ENCODE peak calls at places on chromosomes 13 and 19, in ten cellular contexts. W, V, Q, X, M, T, R, K, O and D are unnamed samples.

GRCh38 chr13:49731766-49732165 is 40.5 kb upstream of the EBPL start:
- DNase-seq in W (peak), V (no peak), K (no peak), Q (no peak), X (peak), O (peak), T (peak), M (no peak), R (no peak), D (peak)

GRCh38 chr19:33464010-33464732 is 57.4 kb downstream of the PEPD start:
- DNase-seq in T (no peak), X (no peak), Q (no peak), W (no peak), V (peak), R (no peak), O (no peak), K (no peak), M (no peak), D (no peak)

GRCh38 chr19:10998045-10998533 is 37.3 kb downstream of the SMARCA4 start:
- DNase-seq in X (peak), Q (no peak), O (peak), T (no peak), V (no peak), W (peak), M (no peak), K (no peak), R (no peak), D (no peak)

GRCh38 chr19:16836115-16836905 is 7.1 kb downstream of the SIN3B start:
- DNase-seq in Q (no peak), W (peak), R (no peak), K (no peak), T (no peak), M (peak), O (no peak), V (no peak), X (no peak), D (no peak)

GRCh38 chr19:53328967-53329366 is 4.6 kb upstream of the ZNF845 start:
- DNase-seq in O (peak), T (peak), M (peak), V (peak), W (peak), Q (peak), X (peak), R (no peak), K (no peak), D (no peak)

GRCh38 chr13:84867246-84867645 is 932.0 kb downstream of the SLITRK6 start:
- DNase-seq in Q (no peak), W (peak), O (no peak), T (no peak), V (no peak), M (no peak), K (no peak), R (no peak), X (no peak), D (no peak)

GRCh38 chr19:43780706-43781525 is at the start of gene KCNN4:
- DNase-seq in M (no peak), T (peak), W (peak), V (no peak), R (no peak), X (no peak), O (peak), Q (no peak), K (no peak), D (peak)

GRCh38 chr13:98664924-98665637 is 87.4 kb downstream of the SLC15A1 start:
- DNase-seq in X (no peak), K (no peak), M (no peak), W (peak), O (no peak), T (no peak), R (no peak), Q (no peak), V (no peak), D (peak)

GRCh38 chr13:98284677-98285076 is 107.6 kb upstream of the RNF113B start:
- DNase-seq in V (no peak), Q (no peak), X (no peak), O (no peak), K (no peak), T (no peak), W (no peak), R (no peak), M (no peak), D (no peak)

GRCh38 chr19:31296741-31297390 is 52.4 kb downstream of the TSHZ3 start:
- DNase-seq in Q (no peak), O (no peak), R (no peak), W (no peak), V (no peak), M (no peak), K (no peak), X (no peak), T (no peak), D (no peak)

GRCh38 chr13:44489751-44490150 is 86.4 kb downstream of the TSC22D1 start:
- DNase-seq in O (no peak), V (no peak), T (no peak), Q (no peak), W (no peak), K (no peak), X (no peak), R (no peak), M (no peak), D (no peak)

GRCh38 chr13:98523455-98524102 is 53.3 kb downstream of the STK24 start:
- DNase-seq in W (no peak), O (no peak), X (no peak), K (no peak), Q (no peak), T (no peak), V (peak), R (no peak), M (no peak), D (no peak)

GRCh38 chr19:40424637-40425449 is 949 bp downstream of the SERTAD1 start:
- DNase-seq in O (peak), W (peak), T (peak), K (no peak), M (no peak), V (no peak), X (peak), R (no peak), Q (no peak), D (peak)

GRCh38 chr19:13633109-13633508 is 126.8 kb upstream of the CACNA1A start:
- DNase-seq in Q (no peak), M (no peak), V (no peak), T (no peak), R (no peak), K (no peak), X (peak), O (peak), W (peak), D (peak)